ENCODE peak calls at places on chromosomes 1 and 21, in eight cellular contexts. F is ovary; I is heart left ventricle; M is breast epithelium; E is CD8-positive, alpha-beta memory T cell; C is fibroblast of lung; D is H9; W is foreskin keratinocyte. O is an unnamed sample.

GRCh38 chr1:46603481-46603857 is 599 bp downstream of the MKNK1 start:
- DNase-seq in F (no peak), C (no peak), E (no peak), M (no peak), I (no peak), W (no peak), D (no peak), O (no peak)

GRCh38 chr1:23401313-23401712 is 23.2 kb downstream of the TCEA3 start:
- DNase-seq in D (no peak), W (no peak), M (no peak), F (no peak), I (no peak), E (no peak), C (no peak), O (no peak)

GRCh38 chr21:30232011-30232410 is 16.1 kb upstream of the CLDN8 start:
- DNase-seq in F (no peak), C (no peak), E (no peak), M (no peak), D (no peak), W (peak; percentile 9), I (no peak), O (no peak)

GRCh38 chr1:115606305-115606704 is 35.5 kb upstream of the VANGL1 start:
- DNase-seq in D (no peak), I (no peak), W (peak; percentile 61), E (no peak), M (no peak), C (no peak), F (no peak), O (no peak)

GRCh38 chr1:63877816-63878215 is 104.0 kb downstream of the ROR1 start:
- DNase-seq in D (no peak), I (no peak), M (peak; percentile 26), E (no peak), F (no peak), W (peak; percentile 91), C (peak; percentile 93), O (no peak)

GRCh38 chr1:5856246-5856815 is 135.9 kb downstream of the NPHP4 start:
- DNase-seq in F (no peak), M (no peak), C (peak; percentile 12), D (peak; percentile 44), I (no peak), W (peak; percentile 18), E (no peak), O (no peak)

GRCh38 chr1:212413902-212414327 is 771 bp downstream of the PACC1 start:
- DNase-seq in E (no peak), M (no peak), W (peak; percentile 40), C (peak; percentile 25), D (peak; percentile 30), I (no peak), F (peak; percentile 27), O (no peak)

GRCh38 chr1:55981015-55981635 is 598.2 kb downstream of the PLPP3 start:
- DNase-seq in I (no peak), E (no peak), F (no peak), D (no peak), M (no peak), W (no peak), C (peak; percentile 35), O (no peak)

GRCh38 chr1:200154069-200154767 is 126.7 kb downstream of the NR5A2 start:
- DNase-seq in I (no peak), D (no peak), F (no peak), W (peak; percentile 74), M (no peak), E (peak; percentile 17), C (peak; percentile 15), O (no peak)

GRCh38 chr1:212964102-212964501 is 13.8 kb downstream of the VASH2 start:
- DNase-seq in C (no peak), E (no peak), M (no peak), I (no peak), W (no peak), D (peak; percentile 26), F (no peak), O (no peak)

GRCh38 chr1:47175227-47175934 is 14.5 kb downstream of the PDZK1IP1 start:
- DNase-seq in E (no peak), C (peak; percentile 37), M (no peak), F (no peak), W (peak; percentile 63), I (no peak), D (peak; percentile 77), O (peak; percentile 78)

GRCh38 chr1:110689868-110690267 is 15.1 kb upstream of the KCNA3 start:
- DNase-seq in D (no peak), M (no peak), I (no peak), C (no peak), F (no peak), W (no peak), E (no peak), O (no peak)

GRCh38 chr1:8182034-8182761 is 135.7 kb upstream of the SLC45A1 start:
- DNase-seq in D (no peak), E (no peak), C (peak; percentile 93), W (peak; percentile 95), M (no peak), F (no peak), I (no peak), O (no peak)

GRCh38 chr1:41386190-41386518 is 24.9 kb downstream of the FOXO6 start:
- DNase-seq in D (no peak), F (no peak), E (no peak), M (no peak), C (no peak), W (no peak), I (no peak), O (no peak)

GRCh38 chr1:93623875-93624274 is 57.8 kb downstream of the BCAR3 start:
- DNase-seq in M (no peak), E (no peak), F (no peak), I (no peak), W (peak; percentile 88), D (no peak), C (peak; percentile 88), O (no peak)

GRCh38 chr1:206742702-206743383 is 27.7 kb upstream of the IL19 start:
- DNase-seq in M (no peak), I (no peak), F (no peak), D (no peak), C (no peak), E (no peak), W (no peak), O (no peak)

GRCh38 chr1:154276797-154277196 is 4.4 kb downstream of the HAX1 start:
- DNase-seq in E (no peak), W (no peak), M (no peak), C (no peak), F (no peak), I (no peak), D (peak; percentile 35), O (peak; percentile 21)

GRCh38 chr1:52920791-52921291 is 699 bp downstream of the ECHDC2 start:
- DNase-seq in F (no peak), W (peak; percentile 17), D (peak; percentile 46), M (peak; percentile 34), E (no peak), C (peak; percentile 19), I (peak; percentile 36), O (no peak)

GRCh38 chr1:52918201-52918600 is 3.3 kb downstream of the ECHDC2 start:
- DNase-seq in M (no peak), E (no peak), F (no peak), C (no peak), W (no peak), I (no peak), D (no peak), O (no peak)

GRCh38 chr1:52919051-52919719 is 2.4 kb downstream of the ECHDC2 start:
- DNase-seq in I (no peak), F (no peak), M (no peak), E (no peak), D (no peak), W (peak; percentile 53), C (peak; percentile 11), O (no peak)

GRCh38 chr1:52917591-52917990 is 3.9 kb downstream of the ECHDC2 start:
- DNase-seq in W (no peak), M (no peak), D (no peak), F (no peak), I (no peak), E (no peak), C (no peak), O (no peak)

GRCh38 chr1:52919720-52920199 is 1.8 kb downstream of the ECHDC2 start:
- DNase-seq in I (no peak), M (no peak), F (no peak), C (no peak), E (no peak), D (no peak), W (no peak), O (no peak)
- H3K27ac ChIP-seq in I (no peak overlapping the region), M (peak overlapping the region; percentile 94), F (peak overlapping the region; percentile 93), C (no peak overlapping the region), E (no peak overlapping the region), D (no peak overlapping the region), W (no peak overlapping the region), O (no peak overlapping the region)

GRCh38 chr1:65175171-65176070 is 27.4 kb downstream of the AK4 start:
- DNase-seq in D (no peak), F (no peak), C (peak; percentile 33), E (no peak), M (no peak), W (no peak), I (peak; percentile 57), O (no peak)
- H3K4me1 ChIP-seq in D (peaks cover 22% of the 10 kb centered on the region), F (peaks cover 6% of the 10 kb centered on the region), C (peaks cover 5% of the 10 kb centered on the region), E (no peaks in the 10 kb centered on the region), M (peaks cover 16% of the 10 kb centered on the region), W (peaks cover 28% of the 10 kb centered on the region), I (peaks cover 6% of the 10 kb centered on the region), O (peaks cover 41% of the 10 kb centered on the region)

GRCh38 chr1:28885472-28885877 is 28.9 kb upstream of the EPB41 start:
- DNase-seq in F (no peak), D (peak; percentile 28), E (no peak), M (no peak), W (no peak), I (no peak), C (no peak), O (no peak)
- H3K27ac ChIP-seq in F (peak overlapping the region; percentile 39), D (no peak overlapping the region), E (peak overlapping the region; percentile 66), M (peak overlapping the region; percentile 6), W (no peak overlapping the region), I (peak overlapping the region; percentile 87), C (no peak overlapping the region), O (no peak overlapping the region)

DNA sequence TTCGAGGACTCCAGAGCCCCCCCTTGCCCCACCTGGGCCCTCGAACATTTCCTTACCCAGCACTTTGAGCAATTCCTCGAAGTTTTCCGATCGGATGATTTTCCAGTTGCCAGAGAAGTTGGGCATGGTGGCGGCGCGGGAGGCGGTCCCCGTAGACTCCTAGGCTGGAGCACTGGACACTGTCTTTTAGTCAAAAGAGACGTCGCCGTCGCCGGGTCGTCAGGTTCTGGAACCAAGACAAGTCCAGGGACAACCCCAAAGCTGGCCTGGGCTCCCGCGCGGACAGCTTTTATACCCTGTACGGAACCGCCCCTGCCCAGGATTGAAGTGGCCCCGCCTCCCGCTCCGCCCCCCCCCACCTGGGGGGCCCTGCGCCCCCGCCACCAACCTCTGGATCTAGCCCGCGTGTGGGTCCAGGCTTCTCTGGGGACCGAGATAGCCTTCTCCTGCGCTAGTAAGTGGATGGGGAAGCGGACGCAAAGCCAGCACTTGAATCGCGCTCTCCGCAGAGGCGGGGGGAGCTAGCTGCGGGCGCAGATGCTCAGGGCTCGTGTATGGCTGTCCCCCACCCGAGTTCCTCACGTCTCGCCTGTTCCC is at the start of gene CRABP2:
- DNase-seq in D (no peak), F (no peak), C (peak; percentile 37), I (peak; percentile 34), E (peak; percentile 14), M (no peak), W (no peak), O (no peak)
- H3K4me1 ChIP-seq in D (peaks cover 17% of the 10 kb centered on the region), F (peaks cover 14% of the 10 kb centered on the region), C (peaks cover 39% of the 10 kb centered on the region), I (peaks cover 29% of the 10 kb centered on the region), E (peaks cover 30% of the 10 kb centered on the region), M (peaks cover 54% of the 10 kb centered on the region), W (peaks cover 14% of the 10 kb centered on the region), O (peaks cover 25% of the 10 kb centered on the region)